ENCODE peak calls at places on chromosomes 2 and 18, in four cellular contexts. P is RWPE2; V is B cell; N is central memory CD4-positive, alpha-beta T cell. B is an unnamed sample.
A peak's percentile ranks its signal among the peaks of the same experiment; 100 is the strongest.

GRCh38 chr2:70992945-70993688 is 1.6 kb downstream of the TEX261 start:
- DNase-seq in P (no peak), V (no peak), N (no peak), B (peak; percentile 30)

GRCh38 chr2:241863021-241863954 is 4.6 kb upstream of the PDCD1 start:
- DNase-seq in P (no peak), V (no peak), N (peak; percentile 17), B (no peak)

GRCh38 chr18:59908790-59909189 is 9.0 kb downstream of the PMAIP1 start:
- DNase-seq in P (no peak), V (no peak), N (no peak), B (no peak)

GRCh38 chr2:71688530-71688929 is 235.2 kb downstream of the DYSF start:
- DNase-seq in P (peak; percentile 23), V (no peak), N (no peak), B (no peak)

GRCh38 chr2:221283896-221284295 is 288.2 kb downstream of the EPHA4 start:
- DNase-seq in P (no peak), V (no peak), N (no peak), B (no peak)

GRCh38 chr18:22112215-22112614 is 57.2 kb upstream of the GATA6 start:
- DNase-seq in P (no peak), V (no peak), N (no peak), B (no peak)

GRCh38 chr2:30736461-30737325 is 70.6 kb downstream of the CAPN13 start:
- DNase-seq in P (no peak), V (no peak), N (no peak), B (no peak)

GRCh38 chr18:24138281-24138883 is 480 bp upstream of the CABYR start:
- DNase-seq in P (no peak), V (no peak), N (no peak), B (no peak)

GRCh38 chr2:26457695-26458364 is 20.1 kb downstream of the OTOF start:
- DNase-seq in P (peak; percentile 43), V (no peak), N (no peak), B (no peak)

GRCh38 chr2:177610813-177611212 is 218.2 kb downstream of the AGPS start:
- DNase-seq in P (no peak), V (no peak), N (no peak), B (no peak)

GRCh38 chr2:70923378-70924015 is 12.2 kb upstream of the ATP6V1B1 start:
- DNase-seq in P (no peak), V (no peak), N (no peak), B (peak; percentile 28)

GRCh38 chr2:121196132-121196848 is 88.7 kb downstream of the TFCP2L1 start:
- DNase-seq in P (no peak), V (no peak), N (no peak), B (no peak)

GRCh38 chr2:30565860-30566358 is 118.9 kb downstream of the LCLAT1 start:
- DNase-seq in P (no peak), V (no peak), N (no peak), B (no peak)

GRCh38 chr2:241680827-241681599 is 5.6 kb downstream of the DTYMK start:
- DNase-seq in P (no peak), V (no peak), N (no peak), B (no peak)

GRCh38 chr2:43576983-43577892 is 18.6 kb downstream of the THADA start:
- DNase-seq in P (no peak), V (no peak), N (peak; percentile 50), B (peak; percentile 37)

GRCh38 chr18:46199515-46200147 is 95.4 kb downstream of the HAUS1 start:
- DNase-seq in P (no peak), V (no peak), N (no peak), B (no peak)

GRCh38 chr2:45860136-45861106 is 208.9 kb downstream of the PRKCE start:
- DNase-seq in P (no peak), V (no peak), N (peak; percentile 2), B (no peak)

B was measured in Jurkat, Clone E6-1.